ENCODE peak calls at places on chromosomes 16 and 17, in eight cellular contexts. Z is T-helper 9 cell; M is T-helper 2 cell; G is effector memory CD4-positive, alpha-beta T cell; K is body of pancreas; B is hippocampal formation; T is mesenteric fat pad; F is stimulated activated CD4-positive, alpha-beta T cell treated with anti-CD3 and anti-CD28 coated beads, Interleukin-4, amount 100 ng/mL, for 4 hours. V is an unnamed sample.
A peak's percentile ranks its signal among the peaks of the same experiment; 100 is the strongest.

GRCh38 chr17:76816590-76817135 is 51.5 kb upstream of the MGAT5B start:
- DNase-seq in Z (peak; percentile 34), M (peak; percentile 37), G (peak; percentile 31), K (peak; percentile 29), B (peak; percentile 22), T (no peak), F (peak; percentile 40), V (no peak)

GRCh38 chr16:46673320-46674013 is 15.5 kb downstream of the VPS35 start:
- DNase-seq in Z (no peak), M (peak; percentile 26), G (peak; percentile 18), K (peak; percentile 59), B (peak; percentile 9), T (no peak), F (peak; percentile 22), V (no peak)

GRCh38 chr17:28745777-28746473 is 2.1 kb downstream of the TRAF4 start:
- DNase-seq in Z (no peak), M (no peak), G (no peak), K (peak; percentile 65), B (no peak), T (no peak), F (no peak), V (no peak)

GRCh38 chr16:87576191-87576590 is 26.1 kb upstream of the JPH3 start:
- DNase-seq in Z (no peak), M (no peak), G (no peak), K (no peak), B (no peak), T (no peak), F (no peak), V (no peak)

GRCh38 chr17:55285340-55286301 is 20.9 kb downstream of the HLF start:
- DNase-seq in Z (no peak), M (no peak), G (no peak), K (peak; percentile 83), B (peak; percentile 15), T (no peak), F (no peak), V (no peak)

GRCh38 chr17:27569884-27570577 is 61.0 kb upstream of the LGALS9 start:
- DNase-seq in Z (no peak), M (no peak), G (no peak), K (peak; percentile 59), B (no peak), T (no peak), F (no peak), V (no peak)

GRCh38 chr17:81612172-81612571 is 24.7 kb downstream of the NPLOC4 start:
- DNase-seq in Z (no peak), M (no peak), G (no peak), K (no peak), B (no peak), T (no peak), F (no peak), V (no peak)

GRCh38 chr16:12661656-12662172 is 142.0 kb downstream of the CPPED1 start:
- DNase-seq in Z (no peak), M (no peak), G (no peak), K (peak; percentile 9), B (no peak), T (peak; percentile 41), F (no peak), V (no peak)

GRCh38 chr16:86483-86952 is 8.5 kb downstream of the MPG start:
- DNase-seq in Z (no peak), M (no peak), G (no peak), K (no peak), B (no peak), T (no peak), F (no peak), V (no peak)

GRCh38 chr16:57998484-57998883 is 2.0 kb downstream of the ZNF319 start:
- DNase-seq in Z (peak; percentile 49), M (peak; percentile 41), G (peak; percentile 59), K (no peak), B (no peak), T (no peak), F (peak; percentile 41), V (no peak)

GRCh38 chr17:9890124-9890523 is 14.9 kb downstream of the RCVRN start:
- DNase-seq in Z (no peak), M (no peak), G (no peak), K (no peak), B (no peak), T (no peak), F (no peak), V (no peak)

V was measured in GOT3.